ENCODE peak calls at places on chromosomes 13 and 19, in four cellular contexts. Z is CD8-positive, alpha-beta memory T cell; J is stimulated activated CD4-positive, alpha-beta T cell treated with anti-CD3 and anti-CD28 coated beads, Interleukin-1b, Interleukin-23, amount 100 ng/mL, for 48 hours; P is aorta. X is an unnamed sample.

GRCh38 chr19:30171795-30172642 is 200.2 kb upstream of the ZNF536 start:
- DNase-seq in Z (no peak), J (no peak), P (no peak), X (no peak)

GRCh38 chr19:6246174-6247006 is 33.4 kb downstream of the MLLT1 start:
- DNase-seq in Z (no peak), J (no peak), P (no peak), X (no peak)

GRCh38 chr13:42049454-42049780 is 969 bp downstream of the DGKH start:
- DNase-seq in Z (no peak), J (no peak), P (no peak), X (no peak)

GRCh38 chr19:33734913-33735312 is 61.8 kb upstream of the KCTD15 start:
- DNase-seq in Z (no peak), J (no peak), P (no peak), X (no peak)

GRCh38 chr13:102877285-102877684 is 31.5 kb downstream of the ERCC5 start:
- DNase-seq in Z (no peak), J (no peak), P (no peak), X (no peak)

GRCh38 chr13:95288899-95289500 is 12.3 kb downstream of the ABCC4 start:
- DNase-seq in Z (no peak), J (no peak), P (no peak), X (no peak)

GRCh38 chr19:10521461-10522216 is 4.4 kb upstream of the S1PR5 start:
- DNase-seq in Z (no peak), J (no peak), P (no peak), X (no peak)

GRCh38 chr19:17138937-17139598 is 63.5 kb downstream of the MYO9B start:
- DNase-seq in Z (no peak), J (no peak), P (no peak), X (no peak)

GRCh38 chr13:73465629-73465974 is 406.8 kb downstream of the KLF5 start:
- DNase-seq in Z (no peak), J (no peak), P (no peak), X (no peak)

GRCh38 chr19:54030895-54031586 is 32.7 kb downstream of the VSTM1 start:
- DNase-seq in Z (no peak), J (no peak), P (no peak), X (no peak)

GRCh38 chr19:15288146-15288963 is 44.0 kb downstream of the BRD4 start:
- DNase-seq in Z (no peak), J (no peak), P (peak; percentile 75), X (no peak)

X was measured in activated CD8-positive, alpha-beta T cell treated with anti-CD3 and anti-CD28 coated beads, Interleukin-2, amount 10 ng/mL, durations not matched to agents 7 days and 5 days.